ENCODE peak calls at places on chromosomes 4 and X, in ten cellular contexts. G is adipocyte; J is H9; P is ovary; T is HAP-1; S is naive thymus-derived CD4-positive, alpha-beta T cell; Z is sigmoid colon; O is endothelial cell of umbilical vein; Y is astrocyte; M is CD4-positive, alpha-beta T cell. C is an unnamed sample.

GRCh38 chr4:125244848-125245450 is 69.8 kb upstream of the FAT4 start:
- DNase-seq in G (peak; percentile 71), J (no peak), P (no peak), T (no peak), S (no peak), Z (no peak), O (peak; percentile 59), Y (no peak), M (no peak), C (no peak)

GRCh38 chrX:68511255-68511654 is 12.4 kb downstream of the YIPF6 start:
- DNase-seq in G (peak; percentile 74), J (no peak), P (no peak), T (peak; percentile 72), S (peak; percentile 43), Z (no peak), O (peak; percentile 42), Y (no peak), M (no peak), C (peak; percentile 30)

GRCh38 chr4:49032440-49033161 is 46.5 kb downstream of the CWH43 start:
- DNase-seq in G (peak; percentile 7), J (no peak), P (peak; percentile 37), T (peak; percentile 59), S (no peak), Z (no peak), O (peak; percentile 19), Y (no peak), M (no peak), C (peak; percentile 30)

GRCh38 chr4:86033171-86033570 is 326.7 kb downstream of the MAPK10 start:
- DNase-seq in G (peak; percentile 92), J (no peak), P (peak; percentile 59), T (no peak), S (no peak), Z (peak; percentile 76), O (peak; percentile 83), Y (peak; percentile 90), M (no peak), C (no peak)

GRCh38 chr4:110900206-110900769 is 277.4 kb upstream of the PITX2 start:
- DNase-seq in G (peak; percentile 17), J (no peak), P (no peak), T (no peak), S (no peak), Z (no peak), O (no peak), Y (no peak), M (no peak), C (no peak)

GRCh38 chr4:78647272-78647671 is 95.7 kb downstream of the ANXA3 start:
- DNase-seq in G (no peak), J (no peak), P (no peak), T (no peak), S (no peak), Z (no peak), O (no peak), Y (no peak), M (no peak), C (no peak)

GRCh38 chr4:38024203-38024504 is 64.0 kb downstream of the PTTG2 start:
- DNase-seq in G (no peak), J (no peak), P (no peak), T (no peak), S (no peak), Z (no peak), O (no peak), Y (peak; percentile 12), M (no peak), C (no peak)

GRCh38 chrX:112808651-112809050 is 32.0 kb downstream of the AMOT start:
- DNase-seq in G (no peak), J (no peak), P (no peak), T (no peak), S (no peak), Z (no peak), O (no peak), Y (no peak), M (no peak), C (no peak)

GRCh38 chr4:52996261-52997131 is 134.4 kb downstream of the RASL11B start:
- DNase-seq in G (peak; percentile 77), J (no peak), P (peak; percentile 76), T (no peak), S (no peak), Z (peak; percentile 75), O (peak; percentile 89), Y (peak; percentile 61), M (no peak), C (no peak)

GRCh38 chrX:139930923-139931645 is 1.8 kb downstream of the ATP11C start:
- DNase-seq in G (peak; percentile 36), J (no peak), P (no peak), T (peak; percentile 64), S (peak; percentile 16), Z (peak; percentile 63), O (peak; percentile 42), Y (no peak), M (peak; percentile 38), C (peak; percentile 22)

GRCh38 chr4:66923081-66923865 is 622.0 kb downstream of the CENPC start:
- DNase-seq in G (peak; percentile 48), J (no peak), P (no peak), T (no peak), S (no peak), Z (no peak), O (no peak), Y (peak; percentile 19), M (no peak), C (no peak)

GRCh38 chr4:176920694-176921093 is 128.0 kb upstream of the VEGFC start:
- DNase-seq in G (no peak), J (no peak), P (no peak), T (no peak), S (no peak), Z (no peak), O (peak; percentile 91), Y (peak; percentile 77), M (no peak), C (no peak)

GRCh38 chr4:118783887-118784286 is 52.0 kb downstream of the SEC24D start:
- DNase-seq in G (peak; percentile 60), J (no peak), P (no peak), T (no peak), S (no peak), Z (no peak), O (no peak), Y (peak; percentile 64), M (no peak), C (no peak)

GRCh38 chr4:123017636-123018390 is 95.4 kb upstream of the NUDT6 start:
- DNase-seq in G (peak; percentile 76), J (no peak), P (no peak), T (no peak), S (no peak), Z (no peak), O (peak; percentile 76), Y (peak; percentile 59), M (no peak), C (no peak)

GRCh38 chr4:21848001-21848400 is 100.6 kb downstream of the KCNIP4 start:
- DNase-seq in G (no peak), J (no peak), P (no peak), T (peak; percentile 13), S (no peak), Z (no peak), O (no peak), Y (no peak), M (no peak), C (no peak)

GRCh38 chr4:151304755-151305154 is 20.6 kb downstream of the SH3D19 start:
- DNase-seq in G (peak; percentile 17), J (no peak), P (no peak), T (peak; percentile 52), S (no peak), Z (no peak), O (peak; percentile 30), Y (no peak), M (no peak), C (no peak)

GRCh38 chr4:33998204-33998603 is 2246.1 kb downstream of the ARAP2 start:
- DNase-seq in G (no peak), J (no peak), P (no peak), T (no peak), S (no peak), Z (no peak), O (no peak), Y (no peak), M (no peak), C (no peak)

GRCh38 chr4:86848136-86848535 is 1.0 kb downstream of the SLC10A6 start:
- DNase-seq in G (no peak), J (no peak), P (no peak), T (no peak), S (no peak), Z (no peak), O (no peak), Y (peak; percentile 62), M (no peak), C (no peak)

DNA sequence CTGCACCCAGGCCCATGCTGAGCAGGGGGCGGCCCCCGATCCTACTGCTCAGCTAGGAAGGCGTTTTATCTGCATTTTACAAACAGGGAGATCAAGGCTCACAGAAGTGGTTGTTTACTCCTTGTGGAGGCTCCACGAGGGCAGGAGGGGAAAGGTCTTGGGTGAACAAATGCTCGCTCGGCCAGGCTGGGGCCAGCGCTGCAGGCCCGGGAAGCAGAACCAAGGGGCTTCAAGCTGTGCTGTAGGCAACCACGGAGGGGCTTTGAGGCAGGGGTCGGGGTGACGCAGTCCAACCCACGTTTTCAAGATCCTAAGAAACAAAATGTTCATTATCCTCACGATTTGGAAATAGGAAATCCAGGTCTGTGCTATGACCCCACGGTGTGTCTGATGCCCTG is 125.8 kb downstream of the HMX1 start:
- DNase-seq in G (no peak), J (peak; percentile 20), P (no peak), T (no peak), S (no peak), Z (peak; percentile 26), O (no peak), Y (no peak), M (peak; percentile 24), C (no peak)
- H3K9me3 ChIP-seq in G (peaks cover 3% of the 10 kb centered on the region), J (no peaks in the 10 kb centered on the region), P (peaks cover 3% of the 10 kb centered on the region), T (no peaks in the 10 kb centered on the region), S (no peaks in the 10 kb centered on the region), Z (no peaks in the 10 kb centered on the region), O (no peaks in the 10 kb centered on the region), Y (peaks cover 13% of the 10 kb centered on the region), M (no peaks in the 10 kb centered on the region), C (no peaks in the 10 kb centered on the region)

DNA sequence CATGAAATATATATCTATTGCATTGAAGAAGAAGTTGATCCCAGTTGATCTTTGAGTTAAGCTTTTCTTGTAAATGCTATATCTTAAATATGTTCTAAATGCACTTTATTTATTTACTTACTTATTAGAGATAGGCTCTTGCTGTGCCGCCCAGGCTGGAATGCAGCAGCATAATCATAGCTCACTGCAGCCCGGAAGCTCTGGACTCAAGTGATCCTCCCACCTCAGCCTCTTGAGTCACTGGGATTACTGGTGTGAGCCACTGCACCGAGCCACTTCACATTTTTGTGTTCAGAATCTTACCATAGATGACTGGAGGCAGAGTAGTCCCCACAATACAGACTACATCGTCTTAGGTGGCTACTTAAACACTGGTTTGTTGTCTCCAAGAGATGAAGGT is 324.3 kb upstream of the SLIT2 start:
- DNase-seq in G (peak; percentile 26), J (no peak), P (no peak), T (no peak), S (no peak), Z (no peak), O (no peak), Y (peak; percentile 38), M (no peak), C (no peak)
- H3K9me3 ChIP-seq in G (no peaks in the 10 kb centered on the region), J (no peaks in the 10 kb centered on the region), P (no peaks in the 10 kb centered on the region), T (no peaks in the 10 kb centered on the region), S (no peaks in the 10 kb centered on the region), Z (no peaks in the 10 kb centered on the region), O (no peaks in the 10 kb centered on the region), Y (no peaks in the 10 kb centered on the region), M (no peaks in the 10 kb centered on the region), C (no peaks in the 10 kb centered on the region)

GRCh38 chr4:11783588-11783987 is 354.9 kb upstream of the HS3ST1 start:
- DNase-seq in G (no peak), J (no peak), P (no peak), T (no peak), S (no peak), Z (no peak), O (no peak), Y (no peak), M (no peak), C (no peak)
- H3K9me3 ChIP-seq in G (no peaks in the 10 kb centered on the region), J (no peaks in the 10 kb centered on the region), P (no peaks in the 10 kb centered on the region), T (no peaks in the 10 kb centered on the region), S (no peaks in the 10 kb centered on the region), Z (no peaks in the 10 kb centered on the region), O (no peaks in the 10 kb centered on the region), Y (no peaks in the 10 kb centered on the region), M (no peaks in the 10 kb centered on the region), C (no peaks in the 10 kb centered on the region)

GRCh38 chr4:19615086-19615689 is 636.5 kb upstream of the SLIT2 start:
- DNase-seq in G (no peak), J (peak; percentile 20), P (no peak), T (no peak), S (no peak), Z (no peak), O (no peak), Y (no peak), M (no peak), C (peak; percentile 38)
- H3K9me3 ChIP-seq in G (peaks cover 4% of the 10 kb centered on the region), J (no peaks in the 10 kb centered on the region), P (no peaks in the 10 kb centered on the region), T (no peaks in the 10 kb centered on the region), S (peaks cover 11% of the 10 kb centered on the region), Z (no peaks in the 10 kb centered on the region), O (no peaks in the 10 kb centered on the region), Y (no peaks in the 10 kb centered on the region), M (peaks cover 15% of the 10 kb centered on the region), C (peaks cover 6% of the 10 kb centered on the region)